ENCODE peak calls at places on chromosome 1, in seven cellular contexts. G is stromal cell of bone marrow; U is T-cell; M is kidney tubule cell; D is suprapubic skin; J is RKO; P is activated CD8-positive, alpha-beta memory T cell treated with anti-CD3 and anti-CD28 coated beads for 48 hours. O is an unnamed sample.

GRCh38 chr1:247294282-247294681 is 37.4 kb downstream of the ZNF496 start:
- DNase-seq in J (no peak), D (no peak), G (peak; percentile 27), P (no peak), M (peak; percentile 56), U (no peak), O (no peak)

GRCh38 chr1:178151831-178152230 is 57.9 kb downstream of the RASAL2 start:
- DNase-seq in U (no peak), D (no peak), J (no peak), P (no peak), G (no peak), M (peak; percentile 75), O (no peak)

GRCh38 chr1:39779821-39780220 is 8.7 kb upstream of the OXCT2 start:
- DNase-seq in U (no peak), G (no peak), M (no peak), P (no peak), J (no peak), D (no peak), O (no peak)

GRCh38 chr1:208829601-208830000 is 585.4 kb upstream of the PLXNA2 start:
- DNase-seq in P (no peak), D (no peak), M (no peak), J (no peak), U (no peak), G (no peak), O (no peak)

GRCh38 chr1:201128476-201128875 is 1.5 kb upstream of the ASCL5 start:
- DNase-seq in P (no peak), M (no peak), D (no peak), U (no peak), J (no peak), G (no peak), O (no peak)

GRCh38 chr1:94324168-94324544 is 86.8 kb upstream of the ARHGAP29 start:
- DNase-seq in G (no peak), U (no peak), D (no peak), P (no peak), M (peak; percentile 81), J (peak; percentile 19), O (no peak)

GRCh38 chr1:39087109-39087834 is 61.1 kb downstream of the NDUFS5 start:
- DNase-seq in J (no peak), D (no peak), G (peak; percentile 63), P (no peak), U (no peak), M (no peak), O (no peak)

GRCh38 chr1:228452194-228453021 is 34.8 kb upstream of the RNF187 start:
- DNase-seq in M (peak; percentile 72), P (no peak), U (no peak), G (no peak), D (no peak), J (peak; percentile 8), O (no peak)

GRCh38 chr1:23344987-23345472 is 946 bp upstream of the HNRNPR start:
- DNase-seq in U (no peak), M (no peak), G (no peak), J (no peak), D (no peak), P (no peak), O (no peak)

GRCh38 chr1:173865468-173866164 is 2.2 kb downstream of the GAS5 start:
- DNase-seq in M (no peak), G (no peak), U (no peak), P (no peak), D (no peak), J (no peak), O (no peak)

GRCh38 chr1:211198111-211198510 is 61.1 kb upstream of the RCOR3 start:
- DNase-seq in M (peak; percentile 34), G (peak; percentile 13), U (no peak), J (no peak), D (no peak), P (no peak), O (no peak)

GRCh38 chr1:202656057-202656456 is 54.2 kb downstream of the SYT2 start:
- DNase-seq in D (no peak), J (no peak), P (no peak), M (no peak), U (no peak), G (no peak), O (no peak)

GRCh38 chr1:52970149-52970548 is 43.1 kb downstream of the SCP2 start:
- DNase-seq in M (peak; percentile 19), D (no peak), P (no peak), J (peak; percentile 20), G (no peak), U (no peak), O (no peak)

GRCh38 chr1:98008373-98008772 is 87.5 kb upstream of the DPYD start:
- DNase-seq in M (no peak), J (no peak), P (no peak), D (no peak), U (no peak), G (no peak), O (no peak)

GRCh38 chr1:205032512-205032911 is 10.5 kb upstream of the CNTN2 start:
- DNase-seq in D (no peak), G (no peak), U (no peak), J (no peak), P (no peak), M (no peak), O (no peak)

GRCh38 chr1:247535402-247535801 is 838 bp downstream of the OR2C3 start:
- DNase-seq in J (no peak), D (no peak), U (no peak), P (no peak), M (no peak), G (no peak), O (no peak)

GRCh38 chr1:147236959-147237791 is 5.3 kb upstream of the CHD1L start:
- DNase-seq in P (no peak), D (no peak), M (peak; percentile 9), U (no peak), J (no peak), G (no peak), O (no peak)

GRCh38 chr1:107264561-107264960 is 123.7 kb downstream of the NTNG1 start:
- DNase-seq in J (no peak), P (no peak), M (peak; percentile 52), D (no peak), G (peak; percentile 21), U (no peak), O (no peak)

GRCh38 chr1:162319510-162320160 is 57.0 kb downstream of the SPATA46 start:
- DNase-seq in M (peak; percentile 67), J (no peak), U (no peak), G (no peak), P (no peak), D (no peak), O (no peak)

GRCh38 chr1:40820911-40821693 is 37.5 kb downstream of the KCNQ4 start:
- DNase-seq in J (no peak), G (no peak), U (no peak), P (no peak), M (no peak), D (no peak), O (no peak)

GRCh38 chr1:228987736-228988506 is 252.6 kb downstream of the RHOU start:
- DNase-seq in U (no peak), G (no peak), J (no peak), P (no peak), M (no peak), D (no peak), O (no peak)

GRCh38 chr1:5896706-5897105 is 95.5 kb downstream of the NPHP4 start:
- DNase-seq in G (no peak), J (no peak), M (peak; percentile 22), U (no peak), D (no peak), P (no peak), O (no peak)

GRCh38 chr1:37177230-37177864 is 143.0 kb upstream of the GRIK3 start:
- DNase-seq in P (no peak), J (peak; percentile 23), D (no peak), G (no peak), M (peak; percentile 40), U (no peak), O (no peak)

GRCh38 chr1:204915856-204916485 is 45.3 kb downstream of the NFASC start:
- DNase-seq in U (no peak), G (no peak), M (peak; percentile 66), D (no peak), P (no peak), J (no peak), O (no peak)

GRCh38 chr1:56788588-56788987 is 30.6 kb downstream of the FYB2 start:
- DNase-seq in D (no peak), J (no peak), G (no peak), U (no peak), M (peak; percentile 83), P (no peak), O (no peak)